ENCODE peak calls at places on chromosomes 4 and X, in eight cellular contexts. J is HepG2, S is heart left ventricle, W is body of pancreas, U is upper lobe of left lung, H is right lobe of liver, R is HCT116, M is A549. V is an unnamed sample.

GRCh38 chrX:39809326-39809725 is 288.4 kb downstream of the BCOR start:
- ATAC-seq in S (no peak), J (no peak), U (no peak), R (no peak), W (no peak), H (no peak), M (no peak), V (no peak)

GRCh38 chr4:96525901-96526300 is 686.0 kb downstream of the PDHA2 start:
- ATAC-seq in W (no peak), H (no peak), R (no peak), J (no peak), S (no peak), M (no peak), U (no peak), V (no peak)

GRCh38 chr4:99201687-99202086 is 17.4 kb downstream of the ADH6 start:
- ATAC-seq in R (no peak), U (peak), M (no peak), H (peak), S (peak), W (peak), J (no peak), V (peak)

GRCh38 chr4:169948271-169948670 is 77.9 kb downstream of the MFAP3L start:
- ATAC-seq in M (no peak), U (no peak), R (no peak), H (no peak), W (no peak), J (no peak), S (no peak), V (no peak)

GRCh38 chr4:152585036-152585439 is 49.1 kb upstream of the FBXW7 start:
- ATAC-seq in M (no peak), W (no peak), R (no peak), H (no peak), U (no peak), J (peak), S (no peak), V (no peak)

GRCh38 chr4:168744021-168744420 is 247.2 kb downstream of the PALLD start:
- ATAC-seq in J (no peak), R (no peak), M (peak), W (no peak), U (no peak), S (peak), H (peak), V (no peak)

GRCh38 chr4:25938251-25939186 is 24.5 kb downstream of the SMIM20 start:
- ATAC-seq in S (peak), W (no peak), H (no peak), J (no peak), R (no peak), U (peak), M (no peak), V (peak)

GRCh38 chrX:1582686-1583437 is 8.5 kb upstream of the AKAP17A start:
- ATAC-seq in H (no peak), J (peak), U (no peak), W (no peak), S (no peak), M (peak), R (peak), V (no peak)

GRCh38 chr4:26288308-26288982 is 32.4 kb upstream of the RBPJ start:
- ATAC-seq in W (no peak), M (no peak), S (peak), J (no peak), R (no peak), U (peak), H (peak), V (peak)

GRCh38 chrX:134324359-134324758 is 87.4 kb downstream of the CCDC160 start:
- ATAC-seq in S (no peak), J (no peak), M (no peak), R (no peak), W (no peak), H (no peak), U (no peak), V (no peak)
- H3K27ac ChIP-seq in S (no peak), J (no peak), M (no peak), R (no peak), W (no peak), H (no peak), U (no peak), V (no peak)

GRCh38 chr4:110196206-110196870 is 2.1 kb downstream of the ELOVL6 start:
- ATAC-seq in U (peak), J (peak), H (peak), M (peak), R (peak), S (peak), W (peak), V (peak)
- TF ChIP-seq POLR2A in U (peak), J (peak), H (no peak), M (peak), R (peak), S (peak), W (peak), V (no peak)

DNA sequence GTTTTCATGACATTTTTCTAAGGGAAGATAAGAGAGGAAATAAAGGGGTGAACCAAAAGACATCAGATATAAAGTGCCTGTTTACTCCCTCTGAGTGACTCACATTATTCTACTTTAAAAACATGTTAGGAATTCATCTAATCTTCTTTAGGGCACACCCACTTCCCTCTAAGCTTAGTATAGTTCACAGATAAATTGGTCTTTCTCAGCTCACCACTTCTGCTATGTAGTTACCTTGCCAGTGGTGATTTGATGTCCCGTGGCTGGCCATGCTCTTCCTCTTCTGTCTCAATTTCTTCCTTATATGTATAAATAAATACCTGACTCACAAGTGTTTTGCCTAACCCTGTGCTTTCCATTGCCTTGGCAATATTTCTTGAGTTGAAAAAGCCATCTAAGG is 96.8 kb downstream of the PDLIM5 start:
- ATAC-seq in U (peak), H (peak), W (peak), S (peak), M (peak), R (peak), J (peak), V (peak)
- H3K27ac ChIP-seq in U (peak), H (no peak), W (no peak), S (peak), M (peak), R (peak), J (no peak), V (no peak)

GRCh38 chr4:30792616-30793015 is 72.4 kb downstream of the PCDH7 start:
- ATAC-seq in S (no peak), J (no peak), M (no peak), W (no peak), R (no peak), U (no peak), H (no peak), V (no peak)

GRCh38 chr4:30790998-30791397 is 70.8 kb downstream of the PCDH7 start:
- ATAC-seq in U (no peak), J (no peak), W (no peak), R (no peak), H (no peak), M (no peak), S (peak), V (no peak)

GRCh38 chr4:30790123-30790522 is 70.0 kb downstream of the PCDH7 start:
- ATAC-seq in S (no peak), W (no peak), H (no peak), U (no peak), J (no peak), R (no peak), M (no peak), V (no peak)

GRCh38 chr4:30789219-30789671 is 69.1 kb downstream of the PCDH7 start:
- ATAC-seq in R (peak), M (no peak), J (no peak), U (no peak), S (no peak), H (no peak), W (peak), V (no peak)
- TF ChIP-seq POLR2A in R (no peak), M (no peak), J (no peak), U (no peak), S (no peak), H (no peak), W (no peak), V (no peak)

DNA sequence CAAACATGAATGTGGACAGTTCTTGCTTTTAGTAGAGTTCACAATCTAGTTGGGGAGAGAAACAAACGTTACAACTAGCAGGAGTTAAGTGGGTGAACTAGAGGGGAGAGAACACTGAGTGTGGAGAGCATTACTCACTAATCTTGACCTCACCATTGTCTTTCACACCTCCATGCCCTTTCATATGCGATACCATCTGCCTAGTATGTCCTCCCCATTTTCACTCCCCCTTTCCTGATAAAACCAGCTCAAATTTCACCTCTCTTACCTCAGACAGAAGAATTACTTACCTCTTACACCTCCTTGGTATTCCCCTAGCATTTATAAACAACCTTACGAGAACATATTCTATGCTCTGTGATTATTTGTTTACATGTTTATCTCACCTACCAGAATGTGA is 53.6 kb downstream of the LAS1L start:
- ATAC-seq in W (no peak), U (no peak), J (no peak), M (no peak), H (no peak), S (no peak), R (no peak), V (no peak)
- H3K27ac ChIP-seq in W (no peak), U (no peak), J (no peak), M (no peak), H (no peak), S (no peak), R (no peak), V (no peak)

V was measured in gastroesophageal sphincter.